ENCODE peak calls at places on chromosomes 7 and 10, in four cellular contexts. One of them, this sample, is unnamed.

GRCh38 chr7:104980440-104980839 is 33.6 kb upstream of the KMT2E start:
- DNase-seq in glutamatergic neuron: no peak
- DNase-seq in activated T-cell treated with anti-CD3 and anti-CD28 coated beads, Interleukin-2, amount 50 U/mL, for 72 hours: no peak
- DNase-seq in stimulated activated CD4-positive, alpha-beta T cell treated with anti-CD3 and anti-CD28 coated beads, Interleukin-4, amount 100 ng/mL, for 4 hours: no peak
- DNase-seq in this sample: no peak

GRCh38 chr7:5429857-5430611 is 6.4 kb upstream of the TNRC18 start:
- DNase-seq in activated T-cell treated with anti-CD3 and anti-CD28 coated beads, Interleukin-2, amount 50 U/mL, for 72 hours: peak; percentile 25
- DNase-seq in glutamatergic neuron: no peak
- DNase-seq in stimulated activated CD4-positive, alpha-beta T cell treated with anti-CD3 and anti-CD28 coated beads, Interleukin-4, amount 100 ng/mL, for 4 hours: no peak
- DNase-seq in this sample: no peak

GRCh38 chr7:117132385-117133120 is 179.3 kb downstream of the ST7 start:
- DNase-seq in activated T-cell treated with anti-CD3 and anti-CD28 coated beads, Interleukin-2, amount 50 U/mL, for 72 hours: no peak
- DNase-seq in glutamatergic neuron: no peak
- DNase-seq in stimulated activated CD4-positive, alpha-beta T cell treated with anti-CD3 and anti-CD28 coated beads, Interleukin-4, amount 100 ng/mL, for 4 hours: no peak
- DNase-seq in this sample: no peak

GRCh38 chr7:142383826-142384507 is 126.1 kb upstream of the PRSS58 start:
- DNase-seq in activated T-cell treated with anti-CD3 and anti-CD28 coated beads, Interleukin-2, amount 50 U/mL, for 72 hours: peak; percentile 23
- DNase-seq in stimulated activated CD4-positive, alpha-beta T cell treated with anti-CD3 and anti-CD28 coated beads, Interleukin-4, amount 100 ng/mL, for 4 hours: no peak
- DNase-seq in glutamatergic neuron: no peak
- DNase-seq in this sample: no peak

GRCh38 chr10:73894245-73894971 is 16.5 kb upstream of the PLAU start:
- DNase-seq in glutamatergic neuron: no peak
- DNase-seq in stimulated activated CD4-positive, alpha-beta T cell treated with anti-CD3 and anti-CD28 coated beads, Interleukin-4, amount 100 ng/mL, for 4 hours: no peak
- DNase-seq in activated T-cell treated with anti-CD3 and anti-CD28 coated beads, Interleukin-2, amount 50 U/mL, for 72 hours: peak; percentile 60
- DNase-seq in this sample: no peak

GRCh38 chr7:141979611-141980010 is 6.0 kb upstream of the TAS2R38 start:
- DNase-seq in stimulated activated CD4-positive, alpha-beta T cell treated with anti-CD3 and anti-CD28 coated beads, Interleukin-4, amount 100 ng/mL, for 4 hours: no peak
- DNase-seq in glutamatergic neuron: no peak
- DNase-seq in activated T-cell treated with anti-CD3 and anti-CD28 coated beads, Interleukin-2, amount 50 U/mL, for 72 hours: no peak
- DNase-seq in this sample: no peak

GRCh38 chr10:86795353-86795752 is 38.9 kb downstream of the BMPR1A start:
- DNase-seq in glutamatergic neuron: no peak
- DNase-seq in activated T-cell treated with anti-CD3 and anti-CD28 coated beads, Interleukin-2, amount 50 U/mL, for 72 hours: no peak
- DNase-seq in stimulated activated CD4-positive, alpha-beta T cell treated with anti-CD3 and anti-CD28 coated beads, Interleukin-4, amount 100 ng/mL, for 4 hours: no peak
- DNase-seq in this sample: no peak

GRCh38 chr10:42926831-42927230 is 144.2 kb downstream of the BMS1 start:
- DNase-seq in glutamatergic neuron: peak; percentile 69
- DNase-seq in stimulated activated CD4-positive, alpha-beta T cell treated with anti-CD3 and anti-CD28 coated beads, Interleukin-4, amount 100 ng/mL, for 4 hours: no peak
- DNase-seq in activated T-cell treated with anti-CD3 and anti-CD28 coated beads, Interleukin-2, amount 50 U/mL, for 72 hours: no peak
- DNase-seq in this sample: no peak

GRCh38 chr7:31814187-31814586 is 127.2 kb downstream of the PPP1R17 start:
- DNase-seq in stimulated activated CD4-positive, alpha-beta T cell treated with anti-CD3 and anti-CD28 coated beads, Interleukin-4, amount 100 ng/mL, for 4 hours: no peak
- DNase-seq in activated T-cell treated with anti-CD3 and anti-CD28 coated beads, Interleukin-2, amount 50 U/mL, for 72 hours: no peak
- DNase-seq in glutamatergic neuron: peak; percentile 19
- DNase-seq in this sample: no peak

GRCh38 chr7:12712236-12712635 is 24.8 kb downstream of the ARL4A start:
- DNase-seq in stimulated activated CD4-positive, alpha-beta T cell treated with anti-CD3 and anti-CD28 coated beads, Interleukin-4, amount 100 ng/mL, for 4 hours: no peak
- DNase-seq in activated T-cell treated with anti-CD3 and anti-CD28 coated beads, Interleukin-2, amount 50 U/mL, for 72 hours: no peak
- DNase-seq in glutamatergic neuron: no peak
- DNase-seq in this sample: no peak

GRCh38 chr7:26574476-26574875 is 282.8 kb downstream of the SNX10 start:
- DNase-seq in activated T-cell treated with anti-CD3 and anti-CD28 coated beads, Interleukin-2, amount 50 U/mL, for 72 hours: no peak
- DNase-seq in glutamatergic neuron: no peak
- DNase-seq in stimulated activated CD4-positive, alpha-beta T cell treated with anti-CD3 and anti-CD28 coated beads, Interleukin-4, amount 100 ng/mL, for 4 hours: no peak
- DNase-seq in this sample: no peak